ENCODE peak calls at places on chromosomes 11 and 22, in five cellular contexts. N is upper lobe of right lung, K is osteoblast, J is tibial artery, M is gastrocnemius medialis. C is an unnamed sample.

GRCh38 chr22:17117890-17118289 is 3.3 kb downstream of the TMEM121B start:
- DNase-seq in N (no peak), K (peak), J (no peak), M (no peak), C (no peak)

GRCh38 chr11:77602385-77603105 is 12.8 kb downstream of the AQP11 start:
- DNase-seq in N (no peak), K (peak), J (no peak), M (no peak), C (no peak)

GRCh38 chr11:130847517-130847916 is 68.8 kb downstream of the SNX19 start:
- DNase-seq in N (no peak), K (peak), J (no peak), M (no peak), C (no peak)

GRCh38 chr22:20002661-20003060 is 14.0 kb downstream of the ARVCF start:
- DNase-seq in N (no peak), K (peak), J (no peak), M (no peak), C (no peak)

GRCh38 chr11:111736191-111736590 is 30.0 kb downstream of the PPP2R1B start:
- DNase-seq in N (no peak), K (peak), J (peak), M (no peak), C (peak)

GRCh38 chr11:111911563-111912401 is at the start of gene CRYAB:
- DNase-seq in N (peak), K (peak), J (peak), M (peak), C (peak)

GRCh38 chr11:63841554-63841953 is 2.6 kb downstream of the MARK2 start:
- DNase-seq in N (peak), K (no peak), J (no peak), M (no peak), C (peak)

GRCh38 chr11:66586136-66586535 is 6.7 kb downstream of the CCDC87 start:
- DNase-seq in N (no peak), K (no peak), J (no peak), M (no peak), C (no peak)

GRCh38 chr22:31323578-31324550 is 22.3 kb downstream of the PATZ1 start:
- DNase-seq in N (no peak), K (no peak), J (no peak), M (no peak), C (no peak)

GRCh38 chr11:95426823-95427462 is 195.9 kb upstream of the SESN3 start:
- DNase-seq in N (no peak), K (no peak), J (no peak), M (no peak), C (no peak)
- H3K27ac ChIP-seq in N (no peak), K (no peak), J (no peak), M (no peak), C (no peak)

DNA sequence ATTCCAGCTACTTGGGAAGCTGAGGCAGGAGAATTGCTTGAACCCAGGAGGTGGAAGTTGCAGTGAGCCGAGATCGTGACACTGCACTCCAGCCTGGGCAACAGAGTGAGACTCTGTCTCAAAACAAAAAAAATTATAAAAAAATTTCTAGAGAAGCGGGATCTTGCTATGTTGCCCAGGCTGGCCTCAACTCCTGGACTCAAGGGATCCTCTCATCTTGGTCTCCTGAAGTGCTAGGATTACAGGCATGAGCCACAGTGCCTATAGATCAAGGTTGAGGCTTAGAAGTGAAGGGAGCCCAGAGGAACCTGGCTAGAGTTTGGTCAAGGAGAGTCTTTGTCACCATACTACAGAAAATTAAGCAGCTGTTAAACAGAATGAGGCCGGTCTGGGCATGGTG is 1.4 kb upstream of the MCM5 start:
- DNase-seq in N (no peak), K (no peak), J (no peak), M (no peak), C (no peak)
- H3K4me3 ChIP-seq in N (no peak), K (no peak), J (no peak), M (no peak), C (no peak)

GRCh38 chr11:60739114-60739513 is 14.6 kb downstream of the MS4A18 start:
- DNase-seq in N (no peak), K (no peak), J (no peak), M (no peak), C (no peak)
- TF ChIP-seq CTCF in N (no peak), K (no peak), J (no peak), M (no peak), C (no peak)

DNA sequence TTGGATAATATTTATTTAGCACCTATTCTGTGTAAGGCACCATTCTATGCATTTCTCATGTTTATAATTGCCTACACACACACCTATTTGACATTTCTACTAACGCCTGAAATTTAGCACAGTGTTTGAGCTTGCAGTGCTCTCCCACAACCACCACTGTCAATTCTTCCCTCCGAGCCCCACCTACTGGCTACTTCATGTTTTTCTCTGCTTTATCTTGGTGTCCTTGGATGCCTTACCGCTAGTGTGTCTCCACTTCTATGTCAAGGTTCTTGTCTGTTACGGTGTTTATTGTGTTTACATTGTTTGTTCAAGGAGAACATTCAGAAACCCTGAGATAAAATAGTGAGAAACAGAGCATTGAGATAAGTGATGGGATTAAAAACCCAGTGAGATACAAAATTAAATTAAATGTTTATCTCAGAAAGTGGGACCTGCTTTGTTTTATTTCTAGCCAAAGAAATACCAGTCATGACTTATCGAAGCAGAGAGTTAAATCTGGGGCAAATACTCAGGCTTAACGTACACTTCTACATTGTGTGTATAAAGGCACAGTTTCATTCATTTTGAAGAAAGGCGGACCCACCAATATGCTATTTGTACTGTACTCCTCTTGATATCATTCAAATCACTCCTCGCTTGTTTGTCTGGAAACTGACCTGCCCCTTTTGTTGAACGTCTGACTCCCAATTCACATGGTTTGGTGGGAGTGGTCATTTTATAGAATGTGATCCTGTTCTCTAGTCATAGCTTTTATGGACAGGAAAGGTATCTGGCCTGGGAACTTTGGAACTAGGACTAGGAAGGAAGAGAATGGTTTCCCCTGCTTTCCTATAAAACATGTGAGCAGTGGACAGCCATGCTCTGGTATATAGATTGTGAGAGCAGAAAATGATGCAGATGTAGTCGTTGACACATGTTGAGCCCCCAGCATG is 39.2 kb upstream of the SLC36A4 start:
- DNase-seq in N (no peak), K (no peak), J (no peak), M (no peak), C (no peak)
- H3K27ac ChIP-seq in N (no peak), K (no peak), J (no peak), M (no peak), C (no peak)

DNA sequence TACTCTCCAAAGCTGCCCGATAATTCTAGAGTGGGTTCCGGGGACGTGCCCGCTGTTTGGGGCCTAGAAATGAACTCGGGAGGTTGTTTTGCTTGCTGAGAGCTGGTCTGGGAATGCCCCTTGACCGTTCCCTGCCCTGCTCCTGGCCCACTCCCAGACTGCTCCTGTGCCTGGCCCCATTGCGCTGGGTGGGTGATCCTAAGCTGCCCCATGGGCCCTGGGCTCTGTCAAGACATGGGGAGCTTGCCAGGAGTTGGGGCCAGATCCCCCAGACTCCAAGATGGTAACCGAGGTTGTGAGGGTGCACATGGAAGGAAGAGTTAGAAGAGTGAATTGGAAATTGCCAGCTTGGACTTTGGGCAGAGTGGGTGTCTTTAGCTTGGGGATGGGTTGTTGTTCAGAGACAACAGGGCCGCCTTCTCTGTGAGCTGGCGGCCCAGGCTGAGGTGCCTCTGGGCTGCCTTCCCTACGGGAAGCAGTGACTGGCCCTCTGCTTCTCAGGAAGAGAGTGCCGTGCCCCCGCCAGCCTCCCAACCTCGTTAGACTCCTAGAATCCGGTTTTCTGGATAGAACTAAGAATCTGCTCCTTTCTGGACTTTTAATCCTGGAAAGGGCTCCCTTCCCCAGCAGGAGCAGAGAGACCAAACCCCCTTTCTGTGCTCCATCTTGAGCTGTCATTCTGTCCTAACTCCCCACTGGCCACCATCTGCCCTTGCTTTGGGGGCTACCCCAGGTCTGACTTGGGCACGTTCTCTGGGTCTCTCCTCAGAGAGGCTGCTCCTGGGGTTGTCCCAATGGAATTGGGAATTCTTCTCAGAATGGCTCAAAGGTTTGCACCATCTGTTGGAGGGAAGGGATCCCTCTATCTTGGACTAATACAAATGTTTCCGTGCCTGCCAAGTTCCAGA is 1.8 kb downstream of the ST3GAL4 start:
- DNase-seq in N (peak), K (peak), J (no peak), M (no peak), C (no peak)
- H3K4me3 ChIP-seq in N (peak), K (peak), J (peak), M (no peak), C (peak)

DNA sequence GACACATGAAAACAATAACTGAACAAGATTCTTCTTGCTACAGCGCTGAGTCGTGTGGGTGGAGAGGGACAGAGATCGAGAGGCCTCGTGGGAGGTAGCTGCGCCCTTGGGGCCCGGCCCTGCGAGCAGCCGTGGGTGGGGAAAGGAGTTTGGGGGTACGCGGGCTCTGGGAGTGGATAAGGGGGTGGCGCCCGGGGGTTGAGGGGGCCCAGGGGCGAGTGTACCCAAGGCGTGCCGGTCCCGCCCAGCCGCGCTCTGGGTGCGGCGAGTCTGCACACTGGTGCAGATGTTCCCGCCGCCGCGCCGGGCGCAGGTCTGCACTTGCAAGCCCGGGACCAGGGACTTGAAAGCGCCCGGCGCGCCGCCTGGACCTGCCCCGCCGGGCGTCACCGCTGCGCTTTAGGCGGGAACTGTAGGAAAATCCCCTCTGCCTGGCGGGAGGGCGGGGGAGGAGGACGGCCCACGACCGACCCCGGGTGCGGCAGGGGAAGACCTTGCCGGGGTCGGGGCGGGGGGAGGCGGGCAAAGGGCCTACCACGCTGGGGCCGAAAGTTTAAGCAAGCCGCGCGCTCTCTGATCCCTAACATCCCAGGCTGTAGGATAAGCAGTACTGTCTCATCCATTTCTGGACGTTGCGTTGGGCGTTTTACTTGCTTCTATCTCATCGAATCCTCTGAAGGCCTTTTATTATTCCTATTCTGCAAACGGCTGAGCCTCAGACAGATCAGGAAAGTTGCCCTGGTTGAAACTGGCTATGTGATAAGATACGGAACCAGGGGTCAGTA is 1.4 kb upstream of the KREMEN1 start:
- DNase-seq in N (peak), K (peak), J (no peak), M (no peak), C (no peak)
- TF ChIP-seq CTCF in N (no peak), K (no peak), J (no peak), M (no peak), C (no peak)

DNA sequence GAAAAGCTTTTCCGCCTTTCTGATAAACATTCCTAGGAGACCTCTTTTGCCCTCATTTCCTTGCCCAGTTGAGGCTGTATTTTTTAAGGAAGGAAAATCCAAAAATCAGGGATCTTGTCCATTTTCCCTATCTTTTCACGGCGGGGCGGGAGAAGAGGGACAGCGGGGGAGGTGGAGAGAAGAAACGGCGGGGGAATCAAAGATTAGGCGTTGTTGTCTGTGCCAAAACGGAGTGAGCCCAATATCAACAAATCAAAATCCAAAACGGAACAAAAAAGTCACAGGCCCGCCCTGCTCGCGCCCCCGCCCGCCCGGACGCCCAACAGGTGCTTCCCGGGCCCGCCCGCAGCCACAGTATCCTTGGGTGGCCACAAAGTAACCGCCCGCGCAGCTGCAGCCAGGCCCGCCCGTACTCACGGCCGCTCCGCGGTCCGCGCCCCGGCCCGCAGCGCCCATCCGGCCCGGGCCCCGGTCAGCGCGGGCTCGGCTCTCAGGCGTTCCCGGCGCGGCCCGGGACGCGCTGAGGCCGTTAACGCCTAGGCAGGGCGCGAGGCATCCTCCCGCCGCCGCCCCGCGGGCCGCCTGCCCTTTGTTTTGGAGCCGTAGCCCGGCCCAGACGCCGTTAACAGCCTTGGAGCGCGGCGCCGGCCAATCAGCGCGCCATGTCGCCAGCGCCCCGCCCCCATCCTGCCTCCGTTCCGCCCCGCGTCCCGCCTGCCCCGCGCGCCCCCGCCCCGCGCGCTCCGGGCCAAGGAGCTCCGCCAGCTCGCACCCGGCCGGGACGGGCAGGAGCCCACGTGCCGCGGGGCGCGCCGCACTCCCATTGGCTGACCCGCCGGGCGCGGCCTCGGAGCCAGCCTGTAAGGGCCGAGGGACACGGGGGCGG is at the start of gene YPEL1:
- DNase-seq in N (peak), K (peak), J (peak), M (peak), C (peak)
- H3K27ac ChIP-seq in N (peak), K (no peak), J (peak), M (peak), C (peak)

DNA sequence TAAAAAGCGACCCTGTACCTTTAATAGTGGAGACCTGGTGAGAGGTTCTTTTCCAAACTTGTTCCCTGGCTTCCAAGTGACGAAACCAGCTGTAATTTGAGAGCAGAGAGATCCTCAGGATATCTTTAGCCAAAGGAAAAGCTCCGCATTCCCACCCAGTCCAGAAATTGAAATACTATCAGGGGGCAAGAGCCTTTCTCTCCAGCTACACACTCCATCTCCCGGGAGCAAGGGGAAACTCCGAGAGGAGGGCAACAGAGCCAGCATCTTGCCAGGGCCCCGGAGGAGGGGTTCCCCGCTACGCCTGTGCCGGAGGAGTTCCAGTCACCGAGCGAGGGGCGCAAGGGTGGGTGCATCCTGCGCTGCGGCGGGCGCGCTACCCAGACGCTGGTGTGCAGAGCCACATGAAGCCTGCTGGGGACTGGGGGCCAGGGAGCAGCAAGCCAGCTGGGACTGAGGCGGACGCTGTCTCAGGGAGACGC is at the start of gene FIBIN:
- DNase-seq in N (no peak), K (peak), J (peak), M (peak), C (no peak)
- H3K4me3 ChIP-seq in N (peak), K (peak), J (peak), M (peak), C (peak)

GRCh38 chr11:124638500-124638899 is 15.8 kb downstream of the TBRG1 start:
- DNase-seq in N (no peak), K (no peak), J (no peak), M (no peak), C (no peak)

GRCh38 chr11:124629961-124630360 is 7.3 kb downstream of the TBRG1 start:
- DNase-seq in N (no peak), K (no peak), J (no peak), M (no peak), C (no peak)

GRCh38 chr11:124627546-124627945 is 4.9 kb downstream of the TBRG1 start:
- DNase-seq in N (no peak), K (no peak), J (no peak), M (no peak), C (no peak)

DNA sequence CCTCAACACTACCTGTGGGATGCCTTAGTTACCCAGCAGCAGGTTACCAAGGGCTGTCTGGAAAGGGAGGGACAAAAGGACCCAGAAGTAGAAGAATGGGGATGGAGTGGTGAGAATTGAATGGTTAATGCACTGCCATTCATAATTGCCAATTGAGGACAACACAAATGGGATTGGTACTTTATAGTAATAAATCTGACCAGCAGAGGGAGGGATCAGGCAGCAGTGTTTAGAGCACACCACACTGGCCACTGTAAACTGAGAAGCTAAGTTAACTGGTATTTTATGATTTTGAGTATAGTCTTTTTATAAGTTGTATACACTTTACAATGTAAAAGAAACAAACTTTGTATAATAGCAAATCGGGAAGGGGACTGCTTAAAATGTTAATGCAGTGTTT is 10.7 kb downstream of the TBRG1 start:
- DNase-seq in N (no peak), K (no peak), J (no peak), M (no peak), C (no peak)
- TF ChIP-seq CTCF in N (no peak), K (peak), J (no peak), M (no peak), C (no peak)